ENCODE peak calls at places on chromosomes 2 and 18, in ten cellular contexts. One of them, this sample, is unnamed.

GRCh38 chr2:9914384-9915065 is 37.0 kb upstream of the GRHL1 start:
- DNase-seq in stimulated activated naive CD8-positive, alpha-beta T cell treated with anti-CD3 and anti-CD28 coated beads, Interleukin-15, Interleukin-2, amounts not matched to agents 100 U/mL and 50 U/mL, for 24 hours: peak
- DNase-seq in AML-193: no peak
- DNase-seq in transverse colon: peak
- DNase-seq in pancreas: no peak
- DNase-seq in hypothalamus: no peak
- DNase-seq in activated CD4-positive, alpha-beta T cell treated with anti-CD3 and anti-CD28 coated beads, Interleukin-2, amount 50 U/mL, for 48 hours: peak
- DNase-seq in effector memory CD8-positive, alpha-beta T cell: no peak
- DNase-seq in NCI-H748 treated with DMSO at 0.1 percent for 48 hours: no peak
- DNase-seq in frontal cortex: no peak
- DNase-seq in this sample: peak

GRCh38 chr2:20013061-20013721 is 723 bp upstream of the MATN3 start:
- DNase-seq in stimulated activated naive CD8-positive, alpha-beta T cell treated with anti-CD3 and anti-CD28 coated beads, Interleukin-15, Interleukin-2, amounts not matched to agents 100 U/mL and 50 U/mL, for 24 hours: no peak
- DNase-seq in AML-193: no peak
- DNase-seq in transverse colon: no peak
- DNase-seq in pancreas: no peak
- DNase-seq in hypothalamus: no peak
- DNase-seq in activated CD4-positive, alpha-beta T cell treated with anti-CD3 and anti-CD28 coated beads, Interleukin-2, amount 50 U/mL, for 48 hours: no peak
- DNase-seq in effector memory CD8-positive, alpha-beta T cell: no peak
- DNase-seq in NCI-H748 treated with DMSO at 0.1 percent for 48 hours: no peak
- DNase-seq in frontal cortex: no peak
- DNase-seq in this sample: no peak

GRCh38 chr2:28627722-28628480 is 123.7 kb upstream of the PPP1CB start:
- DNase-seq in stimulated activated naive CD8-positive, alpha-beta T cell treated with anti-CD3 and anti-CD28 coated beads, Interleukin-15, Interleukin-2, amounts not matched to agents 100 U/mL and 50 U/mL, for 24 hours: no peak
- DNase-seq in AML-193: no peak
- DNase-seq in transverse colon: no peak
- DNase-seq in pancreas: no peak
- DNase-seq in hypothalamus: no peak
- DNase-seq in activated CD4-positive, alpha-beta T cell treated with anti-CD3 and anti-CD28 coated beads, Interleukin-2, amount 50 U/mL, for 48 hours: no peak
- DNase-seq in effector memory CD8-positive, alpha-beta T cell: no peak
- DNase-seq in NCI-H748 treated with DMSO at 0.1 percent for 48 hours: no peak
- DNase-seq in frontal cortex: no peak
- DNase-seq in this sample: no peak

GRCh38 chr18:48028716-48029115 is 98.3 kb upstream of the SMAD2 start:
- DNase-seq in stimulated activated naive CD8-positive, alpha-beta T cell treated with anti-CD3 and anti-CD28 coated beads, Interleukin-15, Interleukin-2, amounts not matched to agents 100 U/mL and 50 U/mL, for 24 hours: no peak
- DNase-seq in AML-193: no peak
- DNase-seq in transverse colon: no peak
- DNase-seq in pancreas: no peak
- DNase-seq in hypothalamus: no peak
- DNase-seq in activated CD4-positive, alpha-beta T cell treated with anti-CD3 and anti-CD28 coated beads, Interleukin-2, amount 50 U/mL, for 48 hours: no peak
- DNase-seq in effector memory CD8-positive, alpha-beta T cell: no peak
- DNase-seq in NCI-H748 treated with DMSO at 0.1 percent for 48 hours: no peak
- DNase-seq in frontal cortex: no peak
- DNase-seq in this sample: no peak

GRCh38 chr2:238097988-238098853 is 1.9 kb upstream of the ESPNL start:
- DNase-seq in stimulated activated naive CD8-positive, alpha-beta T cell treated with anti-CD3 and anti-CD28 coated beads, Interleukin-15, Interleukin-2, amounts not matched to agents 100 U/mL and 50 U/mL, for 24 hours: no peak
- DNase-seq in AML-193: no peak
- DNase-seq in transverse colon: peak
- DNase-seq in pancreas: peak
- DNase-seq in hypothalamus: no peak
- DNase-seq in activated CD4-positive, alpha-beta T cell treated with anti-CD3 and anti-CD28 coated beads, Interleukin-2, amount 50 U/mL, for 48 hours: no peak
- DNase-seq in effector memory CD8-positive, alpha-beta T cell: peak
- DNase-seq in NCI-H748 treated with DMSO at 0.1 percent for 48 hours: no peak
- DNase-seq in frontal cortex: peak
- DNase-seq in this sample: peak

GRCh38 chr2:11155326-11156059 is at the start of gene SLC66A3:
- DNase-seq in stimulated activated naive CD8-positive, alpha-beta T cell treated with anti-CD3 and anti-CD28 coated beads, Interleukin-15, Interleukin-2, amounts not matched to agents 100 U/mL and 50 U/mL, for 24 hours: no peak
- DNase-seq in AML-193: peak
- DNase-seq in transverse colon: no peak
- DNase-seq in pancreas: no peak
- DNase-seq in hypothalamus: no peak
- DNase-seq in activated CD4-positive, alpha-beta T cell treated with anti-CD3 and anti-CD28 coated beads, Interleukin-2, amount 50 U/mL, for 48 hours: no peak
- DNase-seq in effector memory CD8-positive, alpha-beta T cell: peak
- DNase-seq in NCI-H748 treated with DMSO at 0.1 percent for 48 hours: peak
- DNase-seq in frontal cortex: no peak
- DNase-seq in this sample: peak

GRCh38 chr2:69547984-69548715 is 95.4 kb downstream of the AAK1 start:
- DNase-seq in stimulated activated naive CD8-positive, alpha-beta T cell treated with anti-CD3 and anti-CD28 coated beads, Interleukin-15, Interleukin-2, amounts not matched to agents 100 U/mL and 50 U/mL, for 24 hours: no peak
- DNase-seq in AML-193: no peak
- DNase-seq in transverse colon: no peak
- DNase-seq in pancreas: no peak
- DNase-seq in hypothalamus: no peak
- DNase-seq in activated CD4-positive, alpha-beta T cell treated with anti-CD3 and anti-CD28 coated beads, Interleukin-2, amount 50 U/mL, for 48 hours: no peak
- DNase-seq in effector memory CD8-positive, alpha-beta T cell: no peak
- DNase-seq in NCI-H748 treated with DMSO at 0.1 percent for 48 hours: no peak
- DNase-seq in frontal cortex: no peak
- DNase-seq in this sample: no peak

GRCh38 chr2:181025004-181025403 is 44.6 kb downstream of the UBE2E3 start:
- DNase-seq in stimulated activated naive CD8-positive, alpha-beta T cell treated with anti-CD3 and anti-CD28 coated beads, Interleukin-15, Interleukin-2, amounts not matched to agents 100 U/mL and 50 U/mL, for 24 hours: no peak
- DNase-seq in AML-193: no peak
- DNase-seq in transverse colon: no peak
- DNase-seq in pancreas: no peak
- DNase-seq in hypothalamus: no peak
- DNase-seq in activated CD4-positive, alpha-beta T cell treated with anti-CD3 and anti-CD28 coated beads, Interleukin-2, amount 50 U/mL, for 48 hours: no peak
- DNase-seq in effector memory CD8-positive, alpha-beta T cell: no peak
- DNase-seq in NCI-H748 treated with DMSO at 0.1 percent for 48 hours: peak
- DNase-seq in frontal cortex: no peak
- DNase-seq in this sample: no peak

GRCh38 chr2:174247474-174248186 is 702 bp downstream of the OLA1 start:
- DNase-seq in stimulated activated naive CD8-positive, alpha-beta T cell treated with anti-CD3 and anti-CD28 coated beads, Interleukin-15, Interleukin-2, amounts not matched to agents 100 U/mL and 50 U/mL, for 24 hours: peak
- DNase-seq in AML-193: no peak
- DNase-seq in transverse colon: no peak
- DNase-seq in pancreas: no peak
- DNase-seq in hypothalamus: no peak
- DNase-seq in activated CD4-positive, alpha-beta T cell treated with anti-CD3 and anti-CD28 coated beads, Interleukin-2, amount 50 U/mL, for 48 hours: no peak
- DNase-seq in effector memory CD8-positive, alpha-beta T cell: no peak
- DNase-seq in NCI-H748 treated with DMSO at 0.1 percent for 48 hours: peak
- DNase-seq in frontal cortex: no peak
- DNase-seq in this sample: peak

GRCh38 chr18:3819933-3820332 is 370.0 kb downstream of the TGIF1 start:
- DNase-seq in stimulated activated naive CD8-positive, alpha-beta T cell treated with anti-CD3 and anti-CD28 coated beads, Interleukin-15, Interleukin-2, amounts not matched to agents 100 U/mL and 50 U/mL, for 24 hours: no peak
- DNase-seq in AML-193: no peak
- DNase-seq in transverse colon: no peak
- DNase-seq in pancreas: no peak
- DNase-seq in hypothalamus: no peak
- DNase-seq in activated CD4-positive, alpha-beta T cell treated with anti-CD3 and anti-CD28 coated beads, Interleukin-2, amount 50 U/mL, for 48 hours: no peak
- DNase-seq in effector memory CD8-positive, alpha-beta T cell: no peak
- DNase-seq in NCI-H748 treated with DMSO at 0.1 percent for 48 hours: no peak
- DNase-seq in frontal cortex: no peak
- DNase-seq in this sample: no peak

GRCh38 chr2:170685591-170685990 is 29.5 kb upstream of the SP5 start:
- DNase-seq in stimulated activated naive CD8-positive, alpha-beta T cell treated with anti-CD3 and anti-CD28 coated beads, Interleukin-15, Interleukin-2, amounts not matched to agents 100 U/mL and 50 U/mL, for 24 hours: no peak
- DNase-seq in AML-193: no peak
- DNase-seq in transverse colon: no peak
- DNase-seq in pancreas: no peak
- DNase-seq in hypothalamus: no peak
- DNase-seq in activated CD4-positive, alpha-beta T cell treated with anti-CD3 and anti-CD28 coated beads, Interleukin-2, amount 50 U/mL, for 48 hours: no peak
- DNase-seq in effector memory CD8-positive, alpha-beta T cell: no peak
- DNase-seq in NCI-H748 treated with DMSO at 0.1 percent for 48 hours: no peak
- DNase-seq in frontal cortex: no peak
- DNase-seq in this sample: no peak

GRCh38 chr2:27118525-27119329 is at the start of gene CGREF1:
- DNase-seq in stimulated activated naive CD8-positive, alpha-beta T cell treated with anti-CD3 and anti-CD28 coated beads, Interleukin-15, Interleukin-2, amounts not matched to agents 100 U/mL and 50 U/mL, for 24 hours: peak
- DNase-seq in AML-193: no peak
- DNase-seq in transverse colon: peak
- DNase-seq in pancreas: no peak
- DNase-seq in hypothalamus: no peak
- DNase-seq in activated CD4-positive, alpha-beta T cell treated with anti-CD3 and anti-CD28 coated beads, Interleukin-2, amount 50 U/mL, for 48 hours: peak
- DNase-seq in effector memory CD8-positive, alpha-beta T cell: no peak
- DNase-seq in NCI-H748 treated with DMSO at 0.1 percent for 48 hours: no peak
- DNase-seq in frontal cortex: peak
- DNase-seq in this sample: no peak

GRCh38 chr18:34990571-34990970 is 50.6 kb upstream of the MAPRE2 start:
- DNase-seq in stimulated activated naive CD8-positive, alpha-beta T cell treated with anti-CD3 and anti-CD28 coated beads, Interleukin-15, Interleukin-2, amounts not matched to agents 100 U/mL and 50 U/mL, for 24 hours: no peak
- DNase-seq in AML-193: no peak
- DNase-seq in transverse colon: no peak
- DNase-seq in pancreas: no peak
- DNase-seq in hypothalamus: no peak
- DNase-seq in activated CD4-positive, alpha-beta T cell treated with anti-CD3 and anti-CD28 coated beads, Interleukin-2, amount 50 U/mL, for 48 hours: no peak
- DNase-seq in effector memory CD8-positive, alpha-beta T cell: no peak
- DNase-seq in NCI-H748 treated with DMSO at 0.1 percent for 48 hours: no peak
- DNase-seq in frontal cortex: no peak
- DNase-seq in this sample: no peak

GRCh38 chr18:49249523-49249922 is 210.9 kb downstream of the DYM start:
- DNase-seq in stimulated activated naive CD8-positive, alpha-beta T cell treated with anti-CD3 and anti-CD28 coated beads, Interleukin-15, Interleukin-2, amounts not matched to agents 100 U/mL and 50 U/mL, for 24 hours: no peak
- DNase-seq in AML-193: peak
- DNase-seq in transverse colon: no peak
- DNase-seq in pancreas: no peak
- DNase-seq in hypothalamus: no peak
- DNase-seq in activated CD4-positive, alpha-beta T cell treated with anti-CD3 and anti-CD28 coated beads, Interleukin-2, amount 50 U/mL, for 48 hours: no peak
- DNase-seq in effector memory CD8-positive, alpha-beta T cell: no peak
- DNase-seq in NCI-H748 treated with DMSO at 0.1 percent for 48 hours: no peak
- DNase-seq in frontal cortex: no peak
- DNase-seq in this sample: peak

GRCh38 chr2:43309935-43310334 is 83.5 kb upstream of the ZFP36L2 start:
- DNase-seq in stimulated activated naive CD8-positive, alpha-beta T cell treated with anti-CD3 and anti-CD28 coated beads, Interleukin-15, Interleukin-2, amounts not matched to agents 100 U/mL and 50 U/mL, for 24 hours: no peak
- DNase-seq in AML-193: no peak
- DNase-seq in transverse colon: no peak
- DNase-seq in pancreas: no peak
- DNase-seq in hypothalamus: no peak
- DNase-seq in activated CD4-positive, alpha-beta T cell treated with anti-CD3 and anti-CD28 coated beads, Interleukin-2, amount 50 U/mL, for 48 hours: no peak
- DNase-seq in effector memory CD8-positive, alpha-beta T cell: no peak
- DNase-seq in NCI-H748 treated with DMSO at 0.1 percent for 48 hours: no peak
- DNase-seq in frontal cortex: no peak
- DNase-seq in this sample: no peak

GRCh38 chr18:3083776-3084175 is 70.8 kb upstream of the LPIN2 start:
- DNase-seq in stimulated activated naive CD8-positive, alpha-beta T cell treated with anti-CD3 and anti-CD28 coated beads, Interleukin-15, Interleukin-2, amounts not matched to agents 100 U/mL and 50 U/mL, for 24 hours: no peak
- DNase-seq in AML-193: no peak
- DNase-seq in transverse colon: no peak
- DNase-seq in pancreas: no peak
- DNase-seq in hypothalamus: no peak
- DNase-seq in activated CD4-positive, alpha-beta T cell treated with anti-CD3 and anti-CD28 coated beads, Interleukin-2, amount 50 U/mL, for 48 hours: no peak
- DNase-seq in effector memory CD8-positive, alpha-beta T cell: no peak
- DNase-seq in NCI-H748 treated with DMSO at 0.1 percent for 48 hours: no peak
- DNase-seq in frontal cortex: no peak
- DNase-seq in this sample: no peak

GRCh38 chr2:46632349-46632748 is 153.0 kb downstream of the TMEM247 start:
- DNase-seq in stimulated activated naive CD8-positive, alpha-beta T cell treated with anti-CD3 and anti-CD28 coated beads, Interleukin-15, Interleukin-2, amounts not matched to agents 100 U/mL and 50 U/mL, for 24 hours: no peak
- DNase-seq in AML-193: peak
- DNase-seq in transverse colon: no peak
- DNase-seq in pancreas: no peak
- DNase-seq in hypothalamus: no peak
- DNase-seq in activated CD4-positive, alpha-beta T cell treated with anti-CD3 and anti-CD28 coated beads, Interleukin-2, amount 50 U/mL, for 48 hours: no peak
- DNase-seq in effector memory CD8-positive, alpha-beta T cell: no peak
- DNase-seq in NCI-H748 treated with DMSO at 0.1 percent for 48 hours: peak
- DNase-seq in frontal cortex: peak
- DNase-seq in this sample: peak

GRCh38 chr2:71736986-71737385 is 283.6 kb downstream of the DYSF start:
- DNase-seq in stimulated activated naive CD8-positive, alpha-beta T cell treated with anti-CD3 and anti-CD28 coated beads, Interleukin-15, Interleukin-2, amounts not matched to agents 100 U/mL and 50 U/mL, for 24 hours: no peak
- DNase-seq in AML-193: no peak
- DNase-seq in transverse colon: no peak
- DNase-seq in pancreas: no peak
- DNase-seq in hypothalamus: no peak
- DNase-seq in activated CD4-positive, alpha-beta T cell treated with anti-CD3 and anti-CD28 coated beads, Interleukin-2, amount 50 U/mL, for 48 hours: no peak
- DNase-seq in effector memory CD8-positive, alpha-beta T cell: no peak
- DNase-seq in NCI-H748 treated with DMSO at 0.1 percent for 48 hours: no peak
- DNase-seq in frontal cortex: no peak
- DNase-seq in this sample: no peak

GRCh38 chr2:178211943-178212342 is 17.6 kb downstream of the OSBPL6 start:
- DNase-seq in stimulated activated naive CD8-positive, alpha-beta T cell treated with anti-CD3 and anti-CD28 coated beads, Interleukin-15, Interleukin-2, amounts not matched to agents 100 U/mL and 50 U/mL, for 24 hours: no peak
- DNase-seq in AML-193: no peak
- DNase-seq in transverse colon: no peak
- DNase-seq in pancreas: no peak
- DNase-seq in hypothalamus: no peak
- DNase-seq in activated CD4-positive, alpha-beta T cell treated with anti-CD3 and anti-CD28 coated beads, Interleukin-2, amount 50 U/mL, for 48 hours: no peak
- DNase-seq in effector memory CD8-positive, alpha-beta T cell: no peak
- DNase-seq in NCI-H748 treated with DMSO at 0.1 percent for 48 hours: no peak
- DNase-seq in frontal cortex: no peak
- DNase-seq in this sample: no peak

GRCh38 chr2:233990261-233990798 is 60.2 kb upstream of the SPP2 start:
- DNase-seq in stimulated activated naive CD8-positive, alpha-beta T cell treated with anti-CD3 and anti-CD28 coated beads, Interleukin-15, Interleukin-2, amounts not matched to agents 100 U/mL and 50 U/mL, for 24 hours: peak
- DNase-seq in AML-193: no peak
- DNase-seq in transverse colon: peak
- DNase-seq in pancreas: no peak
- DNase-seq in hypothalamus: no peak
- DNase-seq in activated CD4-positive, alpha-beta T cell treated with anti-CD3 and anti-CD28 coated beads, Interleukin-2, amount 50 U/mL, for 48 hours: peak
- DNase-seq in effector memory CD8-positive, alpha-beta T cell: peak
- DNase-seq in NCI-H748 treated with DMSO at 0.1 percent for 48 hours: no peak
- DNase-seq in frontal cortex: no peak
- DNase-seq in this sample: no peak

GRCh38 chr2:44275915-44276279 is 617 bp downstream of the SLC3A1 start:
- DNase-seq in stimulated activated naive CD8-positive, alpha-beta T cell treated with anti-CD3 and anti-CD28 coated beads, Interleukin-15, Interleukin-2, amounts not matched to agents 100 U/mL and 50 U/mL, for 24 hours: no peak
- DNase-seq in AML-193: no peak
- DNase-seq in transverse colon: no peak
- DNase-seq in pancreas: no peak
- DNase-seq in hypothalamus: no peak
- DNase-seq in activated CD4-positive, alpha-beta T cell treated with anti-CD3 and anti-CD28 coated beads, Interleukin-2, amount 50 U/mL, for 48 hours: no peak
- DNase-seq in effector memory CD8-positive, alpha-beta T cell: no peak
- DNase-seq in NCI-H748 treated with DMSO at 0.1 percent for 48 hours: no peak
- DNase-seq in frontal cortex: no peak
- DNase-seq in this sample: peak

GRCh38 chr2:162333968-162334367 is 10.0 kb upstream of the GCA start:
- DNase-seq in stimulated activated naive CD8-positive, alpha-beta T cell treated with anti-CD3 and anti-CD28 coated beads, Interleukin-15, Interleukin-2, amounts not matched to agents 100 U/mL and 50 U/mL, for 24 hours: no peak
- DNase-seq in AML-193: peak
- DNase-seq in transverse colon: peak
- DNase-seq in pancreas: no peak
- DNase-seq in hypothalamus: no peak
- DNase-seq in activated CD4-positive, alpha-beta T cell treated with anti-CD3 and anti-CD28 coated beads, Interleukin-2, amount 50 U/mL, for 48 hours: peak
- DNase-seq in effector memory CD8-positive, alpha-beta T cell: no peak
- DNase-seq in NCI-H748 treated with DMSO at 0.1 percent for 48 hours: peak
- DNase-seq in frontal cortex: no peak
- DNase-seq in this sample: peak

GRCh38 chr2:60880633-60880987 is 764 bp upstream of the REL start:
- DNase-seq in stimulated activated naive CD8-positive, alpha-beta T cell treated with anti-CD3 and anti-CD28 coated beads, Interleukin-15, Interleukin-2, amounts not matched to agents 100 U/mL and 50 U/mL, for 24 hours: no peak
- DNase-seq in AML-193: peak
- DNase-seq in transverse colon: no peak
- DNase-seq in pancreas: no peak
- DNase-seq in hypothalamus: no peak
- DNase-seq in activated CD4-positive, alpha-beta T cell treated with anti-CD3 and anti-CD28 coated beads, Interleukin-2, amount 50 U/mL, for 48 hours: no peak
- DNase-seq in effector memory CD8-positive, alpha-beta T cell: no peak
- DNase-seq in NCI-H748 treated with DMSO at 0.1 percent for 48 hours: no peak
- DNase-seq in frontal cortex: peak
- DNase-seq in this sample: peak

GRCh38 chr2:228535396-228535795 is 353.9 kb upstream of the SPHKAP start:
- DNase-seq in stimulated activated naive CD8-positive, alpha-beta T cell treated with anti-CD3 and anti-CD28 coated beads, Interleukin-15, Interleukin-2, amounts not matched to agents 100 U/mL and 50 U/mL, for 24 hours: no peak
- DNase-seq in AML-193: no peak
- DNase-seq in transverse colon: no peak
- DNase-seq in pancreas: no peak
- DNase-seq in hypothalamus: no peak
- DNase-seq in activated CD4-positive, alpha-beta T cell treated with anti-CD3 and anti-CD28 coated beads, Interleukin-2, amount 50 U/mL, for 48 hours: no peak
- DNase-seq in effector memory CD8-positive, alpha-beta T cell: no peak
- DNase-seq in NCI-H748 treated with DMSO at 0.1 percent for 48 hours: no peak
- DNase-seq in frontal cortex: no peak
- DNase-seq in this sample: peak

GRCh38 chr2:216594081-216594480 is 39.1 kb upstream of the IGFBP2 start:
- DNase-seq in stimulated activated naive CD8-positive, alpha-beta T cell treated with anti-CD3 and anti-CD28 coated beads, Interleukin-15, Interleukin-2, amounts not matched to agents 100 U/mL and 50 U/mL, for 24 hours: no peak
- DNase-seq in AML-193: no peak
- DNase-seq in transverse colon: no peak
- DNase-seq in pancreas: no peak
- DNase-seq in hypothalamus: no peak
- DNase-seq in activated CD4-positive, alpha-beta T cell treated with anti-CD3 and anti-CD28 coated beads, Interleukin-2, amount 50 U/mL, for 48 hours: no peak
- DNase-seq in effector memory CD8-positive, alpha-beta T cell: no peak
- DNase-seq in NCI-H748 treated with DMSO at 0.1 percent for 48 hours: no peak
- DNase-seq in frontal cortex: no peak
- DNase-seq in this sample: no peak